ENCODE peak calls at places on chromosomes 3 and 15, in seven cellular contexts. N, L, W, H, O, R and S are unnamed samples.
A peak's percentile ranks its signal among the peaks of the same experiment; 100 is the strongest.

GRCh38 chr3:151146731-151147091 is 56.3 kb downstream of the GPR171 start:
- DNase-seq in N (no peak), O (no peak), R (no peak), H (no peak), L (no peak), W (no peak), S (no peak)

GRCh38 chr3:159762981-159763465 is 225.6 kb upstream of the IL12A start:
- DNase-seq in W (peak; percentile 6), R (peak; percentile 77), O (no peak), N (peak; percentile 82), L (peak; percentile 55), H (no peak), S (peak; percentile 31)

GRCh38 chr3:140007081-140007480 is 72.1 kb downstream of the CLSTN2 start:
- DNase-seq in L (no peak), N (no peak), H (no peak), R (no peak), O (no peak), W (no peak), S (no peak)

GRCh38 chr3:29922990-29923746 is 642.3 kb downstream of the RBMS3 start:
- DNase-seq in O (no peak), W (no peak), L (peak; percentile 7), N (no peak), H (peak; percentile 65), R (no peak), S (no peak)

GRCh38 chr15:57133127-57133968 is 214.9 kb downstream of the TCF12 start:
- DNase-seq in R (no peak), L (no peak), W (no peak), H (no peak), O (no peak), N (no peak), S (no peak)

GRCh38 chr15:31840849-31841476 is 189.4 kb upstream of the CHRNA7 start:
- DNase-seq in W (no peak), O (no peak), H (no peak), R (no peak), L (no peak), N (no peak), S (no peak)

GRCh38 chr3:46936733-46937250 is 39.8 kb downstream of the CCDC12 start:
- DNase-seq in O (no peak), L (peak; percentile 4), W (no peak), R (no peak), H (no peak), N (peak; percentile 58), S (no peak)

GRCh38 chr15:82952156-82953081 is at the start of gene HOMER2:
- DNase-seq in H (no peak), O (no peak), W (no peak), R (no peak), N (no peak), L (peak; percentile 15), S (no peak)

GRCh38 chr15:68578175-68578959 is 426 bp upstream of the CORO2B start:
- DNase-seq in H (peak; percentile 86), L (peak; percentile 55), N (peak; percentile 89), O (no peak), W (no peak), R (peak; percentile 41), S (no peak)

GRCh38 chr15:89646416-89647141 is 8.7 kb downstream of the KIF7 start:
- DNase-seq in L (no peak), N (no peak), O (no peak), R (no peak), H (peak; percentile 66), W (no peak), S (no peak)

GRCh38 chr3:123347205-123347604 is 101.7 kb downstream of the ADCY5 start:
- DNase-seq in W (no peak), H (peak; percentile 34), O (no peak), N (peak; percentile 42), R (no peak), L (no peak), S (no peak)

GRCh38 chr3:14147063-14147435 is 22.2 kb downstream of the TMEM43 start:
- DNase-seq in N (no peak), W (no peak), O (no peak), H (no peak), L (no peak), R (no peak), S (no peak)

GRCh38 chr15:45829336-45830153 is 194.7 kb downstream of the SQOR start:
- DNase-seq in H (no peak), R (no peak), L (peak; percentile 46), O (no peak), W (no peak), N (no peak), S (no peak)

GRCh38 chr3:132789959-132790358 is 67.8 kb upstream of the NPHP3 start:
- DNase-seq in L (no peak), H (no peak), W (no peak), O (no peak), N (no peak), R (no peak), S (no peak)
- TF ChIP-seq POLR2AphosphoS5 in L (no peak), H (no peak), W (no peak), O (no peak), N (no peak), R (no peak), S (no peak)

GRCh38 chr15:34223904-34224596 is 766 bp upstream of the EMC4 start:
- DNase-seq in W (peak; percentile 25), L (peak; percentile 9), O (no peak), R (no peak), N (no peak), H (no peak), S (no peak)
- TF ChIP-seq POLR2AphosphoS5 in W (no peak), L (no peak), O (no peak), R (no peak), N (no peak), H (no peak), S (no peak)

DNA sequence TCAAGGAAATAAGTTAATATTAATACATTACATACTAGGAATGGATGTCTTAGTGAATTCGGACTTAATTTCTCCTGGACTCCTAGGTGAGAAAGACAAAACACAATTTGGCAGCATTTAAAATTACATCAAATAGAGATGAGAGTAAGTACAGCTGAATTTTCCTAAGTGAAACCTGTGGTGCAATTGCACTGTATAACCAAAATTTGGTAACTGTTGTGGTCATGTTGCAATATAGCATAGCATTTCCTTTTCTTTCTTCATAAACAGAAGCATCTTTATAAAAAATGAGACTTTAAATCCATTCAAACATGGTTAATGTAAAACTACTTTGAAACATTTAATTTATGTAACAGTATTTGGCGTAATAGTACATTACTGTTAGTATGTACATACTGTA is 15.1 kb upstream of the PLCL2 start:
- DNase-seq in L (no peak), W (no peak), R (no peak), N (no peak), O (no peak), H (no peak), S (no peak)
- TF ChIP-seq POLR2AphosphoS5 in L (no peak), W (no peak), R (no peak), N (no peak), O (no peak), H (no peak), S (no peak)

GRCh38 chr15:35548435-35548834 is 2.5 kb upstream of the DPH6 start:
- DNase-seq in R (no peak), O (no peak), L (no peak), H (no peak), N (no peak), W (no peak), S (no peak)

GRCh38 chr15:35545825-35546580 is at the start of gene DPH6:
- DNase-seq in N (peak; percentile 96), O (peak; percentile 46), R (peak; percentile 60), H (peak; percentile 89), L (peak; percentile 82), W (peak; percentile 77), S (peak; percentile 44)

GRCh38 chr15:35549567-35549966 is 3.6 kb upstream of the DPH6 start:
- DNase-seq in L (no peak), O (no peak), R (no peak), H (no peak), W (no peak), N (no peak), S (no peak)

GRCh38 chr15:35546581-35547381 is 816 bp upstream of the DPH6 start:
- DNase-seq in O (no peak), L (no peak), H (no peak), R (no peak), W (peak; percentile 22), N (no peak), S (no peak)

DNA sequence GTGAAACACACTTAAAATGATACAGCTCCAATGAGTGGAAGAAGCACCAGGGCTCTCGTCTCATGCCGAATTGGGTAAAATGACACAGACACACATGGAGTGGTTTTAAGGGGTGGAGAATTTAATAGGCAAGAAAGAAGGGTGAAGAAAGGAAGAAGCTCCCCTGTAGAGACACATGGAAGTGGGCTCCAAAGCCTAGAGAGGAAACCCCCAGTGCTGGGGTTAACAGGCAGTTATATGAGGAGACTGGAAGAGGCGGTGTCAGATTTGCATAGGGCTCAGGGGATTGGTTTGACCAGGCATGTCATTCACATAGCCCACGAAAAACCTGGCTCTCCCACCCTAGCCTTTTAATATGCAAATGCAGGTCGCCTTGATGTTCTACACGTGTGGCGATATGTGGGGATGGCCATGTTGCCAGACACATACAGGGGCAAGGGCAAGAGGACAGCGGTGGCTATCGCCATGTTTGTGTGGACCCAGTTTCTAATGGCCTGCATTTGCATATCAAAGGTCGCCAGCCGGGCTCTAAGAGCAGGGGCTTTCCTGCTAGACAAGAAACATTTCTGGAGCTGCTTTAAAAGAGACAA is 1.9 kb upstream of the DPH6 start:
- DNase-seq in L (no peak), N (no peak), R (no peak), O (no peak), H (no peak), W (peak; percentile 53), S (no peak)
- TF ChIP-seq POLR2AphosphoS5 in L (no peak), N (no peak), R (no peak), O (no peak), H (no peak), W (peak; percentile 76), S (no peak)

GRCh38 chr3:8458711-8459110 is 42.9 kb upstream of the LMCD1 start:
- DNase-seq in W (no peak), H (peak; percentile 89), O (no peak), L (no peak), R (no peak), N (no peak), S (no peak)

GRCh38 chr3:8456118-8456811 is 45.4 kb upstream of the LMCD1 start:
- DNase-seq in L (no peak), R (no peak), N (no peak), O (no peak), W (no peak), H (no peak), S (no peak)

GRCh38 chr3:8460050-8460708 is 41.4 kb upstream of the LMCD1 start:
- DNase-seq in N (no peak), W (no peak), H (no peak), O (no peak), R (no peak), L (no peak), S (no peak)

GRCh38 chr3:8457039-8457438 is 44.6 kb upstream of the LMCD1 start:
- DNase-seq in N (no peak), W (no peak), L (no peak), H (no peak), R (no peak), O (no peak), S (no peak)

DNA sequence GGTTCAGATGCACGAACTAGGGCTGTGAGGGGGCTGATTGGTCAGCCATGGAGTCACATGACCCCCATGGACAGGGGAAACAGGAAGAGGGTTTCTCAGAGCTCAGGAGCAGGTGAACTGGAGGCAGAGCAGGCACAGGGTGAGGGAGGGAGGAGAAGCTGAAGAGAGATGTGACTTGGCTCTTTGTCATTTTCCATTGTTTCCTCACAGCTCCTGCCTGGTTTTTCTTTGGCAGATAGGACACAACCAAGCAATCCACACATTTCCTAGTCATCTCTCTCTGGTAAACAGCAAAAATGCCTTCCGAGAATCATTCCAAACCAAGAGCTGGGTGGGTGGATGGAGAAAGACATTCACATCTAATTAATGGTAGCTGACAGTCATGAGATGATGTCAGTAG is 43.4 kb upstream of the LMCD1 start:
- DNase-seq in R (no peak), O (no peak), N (no peak), W (peak; percentile 17), L (no peak), H (no peak), S (no peak)
- TF ChIP-seq POLR2AphosphoS5 in R (no peak), O (no peak), N (no peak), W (no peak), L (no peak), H (no peak), S (no peak)